ENCODE peak calls at places on chromosomes 11 and 22, in six cellular contexts. T is stimulated activated CD4-positive, alpha-beta T cell treated with anti-CD3 and anti-CD28 coated beads, Interleukin-2, amount 100 ng/mL, for 48 hours; O is HL-60; S is right lobe of liver; A is HAP-1; L is NCI-H774. I is an unnamed sample.

GRCh38 chr11:58958500-58958899 is 19.2 kb downstream of the GLYATL1 start:
- DNase-seq in S (peak; percentile 49), L (no peak), A (peak; percentile 10), O (peak; percentile 30), T (peak; percentile 28), I (no peak)

GRCh38 chr11:27656806-27657483 is 43.3 kb downstream of the BDNF start:
- DNase-seq in L (no peak), O (no peak), T (no peak), A (no peak), S (no peak), I (no peak)

GRCh38 chr11:65806972-65807371 is 20.1 kb downstream of the OVOL1 start:
- DNase-seq in T (no peak), L (no peak), A (no peak), S (no peak), O (no peak), I (no peak)

GRCh38 chr11:46675288-46675851 is 25.0 kb downstream of the ARHGAP1 start:
- DNase-seq in O (no peak), T (no peak), L (no peak), S (peak; percentile 55), A (no peak), I (no peak)

GRCh38 chr11:2914475-2915195 is 14.6 kb downstream of the PHLDA2 start:
- DNase-seq in O (no peak), A (no peak), T (no peak), L (no peak), S (no peak), I (peak; percentile 31)

GRCh38 chr11:124867700-124868099 is 2.5 kb downstream of the ROBO3 start:
- DNase-seq in O (peak; percentile 26), A (peak; percentile 35), L (no peak), T (no peak), S (no peak), I (no peak)

GRCh38 chr22:46593211-46593676 is 26.9 kb upstream of the GRAMD4 start:
- DNase-seq in O (peak; percentile 94), S (peak; percentile 46), T (no peak), A (no peak), L (no peak), I (no peak)

GRCh38 chr22:49784987-49785614 is 42.6 kb downstream of the BRD1 start:
- DNase-seq in O (no peak), S (no peak), A (no peak), T (no peak), L (no peak), I (no peak)

GRCh38 chr11:32034149-32034548 is 56.7 kb upstream of the RCN1 start:
- DNase-seq in S (no peak), O (no peak), A (no peak), L (no peak), T (no peak), I (no peak)

GRCh38 chr11:46357483-46357936 is 10.2 kb downstream of the DGKZ start:
- DNase-seq in A (no peak), T (no peak), L (no peak), S (no peak), O (peak; percentile 89), I (no peak)

GRCh38 chr11:31870609-31871309 is 59.6 kb upstream of the PAX6 start:
- DNase-seq in A (peak; percentile 76), T (peak; percentile 7), O (peak; percentile 38), L (peak; percentile 13), S (peak; percentile 30), I (peak; percentile 20)

GRCh38 chr22:38177926-38178604 is 3.6 kb downstream of the PLA2G6 start:
- DNase-seq in S (no peak), T (no peak), O (no peak), A (peak; percentile 54), L (no peak), I (peak; percentile 62)

GRCh38 chr11:28756977-28757376 is 648.8 kb downstream of the METTL15 start:
- DNase-seq in O (no peak), L (no peak), A (no peak), T (no peak), S (no peak), I (no peak)

GRCh38 chr22:45645150-45645525 is 26.5 kb upstream of the ATXN10 start:
- DNase-seq in A (no peak), O (peak; percentile 5), S (no peak), T (no peak), L (no peak), I (no peak)

GRCh38 chr11:62603771-62604170 is 2.1 kb upstream of the MTA2 start:
- DNase-seq in A (no peak), O (no peak), S (no peak), T (no peak), L (no peak), I (no peak)

GRCh38 chr11:73334244-73335203 is 26.4 kb downstream of the ARHGEF17 start:
- DNase-seq in S (peak; percentile 81), L (no peak), T (no peak), O (no peak), A (no peak), I (no peak)

GRCh38 chr22:36144886-36145541 is 15.5 kb downstream of the APOL3 start:
- DNase-seq in L (peak; percentile 41), O (peak; percentile 32), S (peak; percentile 44), T (no peak), A (peak; percentile 31), I (peak; percentile 72)

GRCh38 chr11:57980201-57980600 is 43.5 kb upstream of the OR9Q1 start:
- DNase-seq in L (no peak), S (no peak), T (no peak), O (no peak), A (no peak), I (no peak)

GRCh38 chr22:49765951-49766350 is 61.7 kb downstream of the BRD1 start:
- DNase-seq in A (no peak), O (no peak), L (no peak), T (no peak), S (peak; percentile 13), I (no peak)

GRCh38 chr22:30747493-30747892 is 52.8 kb downstream of the OSBP2 start:
- DNase-seq in O (no peak), L (no peak), S (no peak), A (no peak), T (no peak), I (no peak)

GRCh38 chr22:44181033-44181911 is 547 bp downstream of the PARVG start:
- DNase-seq in L (no peak), A (no peak), O (peak; percentile 86), T (peak; percentile 28), S (peak; percentile 55), I (no peak)

GRCh38 chr22:46660604-46661201 is 40.5 kb downstream of the GRAMD4 start:
- DNase-seq in T (no peak), S (no peak), O (no peak), L (peak; percentile 49), A (no peak), I (peak; percentile 88)

GRCh38 chr22:50221410-50222300 is 20.8 kb downstream of the SELENOO start:
- DNase-seq in T (no peak), O (no peak), A (no peak), L (no peak), S (peak; percentile 18), I (no peak)

GRCh38 chr11:46390331-46391171 is 1.0 kb downstream of the CHRM4 start:
- DNase-seq in S (no peak), A (no peak), L (no peak), T (no peak), O (no peak), I (no peak)

GRCh38 chr11:128772814-128773213 is 78.9 kb downstream of the FLI1 start:
- DNase-seq in L (no peak), S (peak; percentile 56), A (no peak), T (no peak), O (peak; percentile 83), I (peak; percentile 94)

GRCh38 chr11:123628936-123629683 is 25.3 kb downstream of the SCN3B start:
- DNase-seq in S (peak; percentile 67), T (no peak), L (no peak), A (no peak), O (no peak), I (no peak)

GRCh38 chr11:13970986-13971385 is 8.5 kb downstream of the SPON1 start:
- DNase-seq in A (no peak), O (no peak), S (peak; percentile 31), L (peak; percentile 14), T (no peak), I (peak; percentile 11)

GRCh38 chr11:11464555-11464954 is 111.5 kb upstream of the CSNK2A3 start:
- DNase-seq in L (no peak), S (no peak), T (no peak), O (no peak), A (no peak), I (no peak)

GRCh38 chr11:133072858-133073582 is 459.3 kb downstream of the OPCML start:
- DNase-seq in L (no peak), A (no peak), T (no peak), S (no peak), O (no peak), I (no peak)

GRCh38 chr11:21810650-21811049 is 382.2 kb upstream of the ANO5 start:
- DNase-seq in T (no peak), S (no peak), A (no peak), O (no peak), L (no peak), I (no peak)